ENCODE peak calls at places on chromosome 22, in six cellular contexts. E, K, B, U, P and C are unnamed samples.

GRCh38 chr22:32775957-32776356 is 25.5 kb upstream of the TIMP3 start:
- DNase-seq in E (no peak), K (no peak), B (no peak), U (no peak), P (no peak), C (no peak)

GRCh38 chr22:33450756-33451155 is 392.6 kb upstream of the SYN3 start:
- DNase-seq in E (no peak), K (no peak), B (no peak), U (no peak), P (no peak), C (no peak)

GRCh38 chr22:37193629-37194191 is 5.7 kb upstream of the C1QTNF6 start:
- DNase-seq in E (peak; percentile 16), K (no peak), B (peak; percentile 51), U (peak; percentile 73), P (no peak), C (peak; percentile 18)

GRCh38 chr22:22752556-22753477 is 108.4 kb downstream of the GGTLC2 start:
- DNase-seq in E (peak; percentile 42), K (no peak), B (no peak), U (no peak), P (peak; percentile 89), C (peak; percentile 31)

GRCh38 chr22:45172872-45173585 is 9.3 kb downstream of the NUP50 start:
- DNase-seq in E (no peak), K (no peak), B (no peak), U (no peak), P (no peak), C (no peak)

GRCh38 chr22:40364431-40364830 is 6.0 kb upstream of the SGSM3 start:
- DNase-seq in E (no peak), K (no peak), B (no peak), U (no peak), P (no peak), C (no peak)

GRCh38 chr22:36305813-36306212 is 52.9 kb downstream of the APOL1 start:
- DNase-seq in E (no peak), K (no peak), B (no peak), U (no peak), P (no peak), C (no peak)

GRCh38 chr22:24156146-24156914 is 25.0 kb upstream of the SUSD2 start:
- DNase-seq in E (no peak), K (peak; percentile 54), B (peak; percentile 71), U (peak; percentile 75), P (peak; percentile 5), C (no peak)

GRCh38 chr22:22547226-22547625 is 11.8 kb downstream of the PRAME start:
- DNase-seq in E (no peak), K (no peak), B (no peak), U (no peak), P (no peak), C (no peak)

GRCh38 chr22:30744224-30744623 is 49.5 kb downstream of the OSBP2 start:
- DNase-seq in E (no peak), K (no peak), B (no peak), U (no peak), P (no peak), C (no peak)

GRCh38 chr22:49967333-49968241 is 7.0 kb downstream of the PIM3 start:
- DNase-seq in E (no peak), K (peak; percentile 70), B (no peak), U (peak; percentile 40), P (no peak), C (no peak)

GRCh38 chr22:40204331-40205116 is 26.8 kb downstream of the TNRC6B start:
- DNase-seq in E (peak; percentile 14), K (no peak), B (no peak), U (no peak), P (peak; percentile 26), C (no peak)